ENCODE peak calls at places on chromosomes 7 and 10, in seven cellular contexts. F, D, M, Z, X, P and A are unnamed samples.
A peak's percentile ranks its signal among the peaks of the same experiment; 100 is the strongest.

GRCh38 chr7:115676080-115676479 is 354.5 kb downstream of the TFEC start:
- DNase-seq in F (peak; percentile 66), D (no peak), X (no peak), M (peak; percentile 29), P (peak; percentile 5), Z (peak; percentile 26), A (no peak)

GRCh38 chr10:92567952-92568600 is 5.8 kb downstream of the IDE start:
- DNase-seq in X (no peak), Z (peak; percentile 58), D (no peak), F (peak; percentile 72), P (peak; percentile 33), M (no peak), A (peak; percentile 75)

GRCh38 chr7:157014635-157015555 is 4.4 kb upstream of the MNX1 start:
- DNase-seq in Z (no peak), X (no peak), D (peak; percentile 50), M (no peak), F (no peak), P (no peak), A (peak; percentile 28)

GRCh38 chr7:73611017-73611555 is 13.2 kb downstream of the MLXIPL start:
- DNase-seq in X (no peak), P (no peak), F (no peak), Z (no peak), M (no peak), D (peak; percentile 57), A (no peak)

GRCh38 chr10:30820282-30820991 is 190.9 kb upstream of the LYZL2 start:
- DNase-seq in X (no peak), D (no peak), M (no peak), Z (no peak), P (peak; percentile 57), F (peak; percentile 95), A (no peak)

GRCh38 chr10:95513941-95514392 is 47.2 kb downstream of the SORBS1 start:
- DNase-seq in M (no peak), Z (no peak), F (peak; percentile 10), P (peak; percentile 12), X (no peak), D (no peak), A (no peak)

GRCh38 chr7:140593583-140593982 is 47.0 kb downstream of the DENND2A start:
- DNase-seq in M (no peak), F (no peak), Z (no peak), X (no peak), P (no peak), D (no peak), A (no peak)

GRCh38 chr10:105993609-105994008 is 1170.9 kb downstream of the SORCS1 start:
- DNase-seq in Z (no peak), F (no peak), P (no peak), M (no peak), X (no peak), D (no peak), A (no peak)

GRCh38 chr7:75737856-75738603 is 711 bp downstream of the HIP1 start:
- DNase-seq in Z (no peak), P (peak; percentile 34), M (peak; percentile 17), F (no peak), D (peak; percentile 45), X (no peak), A (peak; percentile 29)

GRCh38 chr7:155533120-155533826 is 13.1 kb downstream of the CNPY1 start:
- DNase-seq in D (no peak), P (no peak), X (peak; percentile 71), F (no peak), Z (peak; percentile 14), M (peak; percentile 18), A (no peak)

GRCh38 chr10:30736685-30737232 is 107.2 kb upstream of the LYZL2 start:
- DNase-seq in F (peak; percentile 100), M (no peak), Z (peak; percentile 7), X (no peak), D (no peak), P (peak; percentile 100), A (peak; percentile 32)

GRCh38 chr7:46855851-46856250 is 726.1 kb downstream of the TNS3 start:
- DNase-seq in M (no peak), X (no peak), D (no peak), F (no peak), P (no peak), Z (peak; percentile 86), A (no peak)

GRCh38 chr10:24209421-24209770 is 458 bp downstream of the KIAA1217 start:
- DNase-seq in F (peak; percentile 44), P (peak; percentile 30), M (no peak), D (no peak), X (no peak), Z (peak; percentile 25), A (peak; percentile 60)

GRCh38 chr7:73622909-73623797 is 1.2 kb downstream of the MLXIPL start:
- DNase-seq in X (peak; percentile 88), D (peak; percentile 95), F (no peak), Z (no peak), M (no peak), P (no peak), A (peak; percentile 79)

DNA sequence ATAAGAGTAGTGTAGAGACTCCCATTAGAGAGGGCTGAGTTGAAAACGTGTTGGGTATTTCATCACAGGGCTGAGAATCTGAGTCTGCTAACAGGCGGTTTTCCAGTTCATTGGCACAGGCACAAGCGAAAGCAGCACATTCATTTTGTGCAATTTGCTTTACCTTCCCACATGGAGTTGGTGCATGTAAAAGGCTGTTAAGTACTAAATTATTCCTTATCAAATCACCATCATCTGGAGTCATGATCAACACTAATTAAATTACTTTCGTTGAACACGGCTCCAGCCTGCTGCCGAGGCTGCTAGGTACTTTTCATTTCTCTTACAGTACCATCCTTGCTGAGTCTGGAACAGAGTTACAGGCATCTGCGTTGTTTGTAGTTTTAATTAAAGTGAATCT is 43.8 kb downstream of the ETV1 start:
- DNase-seq in X (no peak), D (no peak), Z (no peak), F (no peak), M (no peak), P (peak; percentile 55), A (no peak)
- H2BK120ac ChIP-seq in X (no peak overlapping the region), D (no peak overlapping the region), Z (no peak overlapping the region), F (peak overlapping the region; percentile 6), M (no peak overlapping the region), P (no peak overlapping the region), A (no peak overlapping the region)

DNA sequence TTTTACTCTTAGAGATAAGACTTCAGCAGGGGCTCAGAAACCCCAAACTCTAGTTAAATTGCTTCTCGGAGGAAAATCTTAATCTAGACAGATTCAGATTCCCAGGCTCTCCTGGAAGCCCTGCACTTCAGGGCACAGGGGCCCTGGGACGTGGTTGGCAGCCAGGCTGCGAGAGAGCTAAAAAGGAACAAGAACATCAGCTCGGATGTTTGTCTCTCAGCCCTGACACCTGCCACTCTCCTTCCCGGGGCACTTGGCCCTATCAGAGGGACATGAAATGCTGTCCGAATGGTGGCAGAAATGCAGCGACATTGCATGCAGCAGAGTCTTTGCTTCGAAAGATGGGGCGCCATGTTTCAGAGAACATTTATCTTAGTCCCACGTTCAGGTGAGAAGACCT is 166.8 kb downstream of the CCDC3 start:
- DNase-seq in P (no peak), D (no peak), M (no peak), F (no peak), Z (no peak), X (no peak), A (no peak)
- H2BK120ac ChIP-seq in P (no peak overlapping the region), D (no peak overlapping the region), M (no peak overlapping the region), F (no peak overlapping the region), Z (no peak overlapping the region), X (no peak overlapping the region), A (no peak overlapping the region)

DNA sequence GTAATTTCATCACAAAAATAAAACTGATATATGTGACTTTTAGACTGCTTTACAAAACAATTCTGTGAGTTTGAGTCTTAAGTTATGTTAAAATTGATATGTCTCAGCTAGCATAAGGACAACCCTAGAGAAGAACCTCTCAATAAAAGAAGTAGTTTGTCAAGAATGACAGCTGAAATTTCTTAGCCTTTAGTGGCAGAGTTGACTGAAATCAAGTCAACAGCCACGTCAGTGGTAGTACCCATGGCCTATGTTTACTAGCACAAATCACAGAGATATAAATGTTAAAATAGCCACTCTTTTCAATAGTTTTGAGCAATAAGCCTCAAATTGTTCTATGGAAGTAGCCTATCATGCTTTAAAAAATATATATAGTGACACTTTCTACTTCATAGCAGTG is 138.9 kb upstream of the FERD3L start:
- DNase-seq in M (no peak), D (no peak), F (no peak), X (no peak), P (no peak), Z (no peak), A (no peak)
- H2BK120ac ChIP-seq in M (no peak overlapping the region), D (no peak overlapping the region), F (peak overlapping the region; percentile 60), X (no peak overlapping the region), P (no peak overlapping the region), Z (no peak overlapping the region), A (no peak overlapping the region)

DNA sequence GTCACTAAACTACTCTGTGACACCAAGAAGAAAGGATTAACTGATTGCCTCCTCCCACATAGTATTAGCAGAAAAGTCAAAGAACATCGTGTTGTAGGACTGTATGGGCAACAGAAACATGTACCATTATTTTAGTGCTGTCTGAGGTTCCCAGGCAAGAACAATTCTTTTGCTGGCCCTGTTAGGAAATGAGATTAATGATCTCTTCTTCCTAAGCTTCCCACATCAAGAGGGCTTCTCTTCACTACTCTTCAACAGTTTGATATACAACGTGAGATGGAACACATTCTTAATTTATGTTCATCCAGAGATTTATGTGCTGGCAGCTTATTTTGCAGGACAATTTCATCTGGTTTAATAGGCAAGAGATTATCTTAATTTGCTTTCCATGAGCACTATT is 219.6 kb downstream of the DOCK4 start:
- DNase-seq in P (no peak), D (no peak), X (no peak), M (no peak), F (no peak), Z (no peak), A (no peak)
- H2BK120ac ChIP-seq in P (no peak overlapping the region), D (no peak overlapping the region), X (no peak overlapping the region), M (no peak overlapping the region), F (peak overlapping the region; percentile 8), Z (no peak overlapping the region), A (no peak overlapping the region)